ENCODE peak calls at places on chromosomes 11 and 22, in six cellular contexts. One of them, this sample, is unnamed.

GRCh38 chr22:20957691-20958440 is 9.2 kb upstream of the AIFM3 start:
- DNase-seq in fibroblast of lung: peak; percentile 8
- DNase-seq in AG04450: no peak
- DNase-seq in cardiac muscle cell: peak; percentile 52
- DNase-seq in upper lobe of right lung: peak; percentile 81
- DNase-seq in kidney: peak; percentile 76
- DNase-seq in this sample: no peak

GRCh38 chr11:107468596-107468995 is 11.0 kb upstream of the CWF19L2 start:
- DNase-seq in fibroblast of lung: peak; percentile 4
- DNase-seq in AG04450: peak; percentile 7
- DNase-seq in cardiac muscle cell: no peak
- DNase-seq in upper lobe of right lung: no peak
- DNase-seq in kidney: no peak
- DNase-seq in this sample: no peak

GRCh38 chr11:364991-365390 is 4.3 kb upstream of the B4GALNT4 start:
- DNase-seq in fibroblast of lung: no peak
- DNase-seq in AG04450: no peak
- DNase-seq in cardiac muscle cell: no peak
- DNase-seq in upper lobe of right lung: peak; percentile 56
- DNase-seq in kidney: no peak
- DNase-seq in this sample: no peak

GRCh38 chr11:95556342-95557151 is 233.0 kb downstream of the FAM76B start:
- DNase-seq in fibroblast of lung: peak; percentile 35
- DNase-seq in AG04450: peak; percentile 23
- DNase-seq in cardiac muscle cell: no peak
- DNase-seq in upper lobe of right lung: no peak
- DNase-seq in kidney: no peak
- DNase-seq in this sample: no peak

GRCh38 chr11:61766353-61766841 is 14.0 kb downstream of the MYRF start:
- DNase-seq in fibroblast of lung: peak; percentile 59
- DNase-seq in AG04450: peak; percentile 69
- DNase-seq in cardiac muscle cell: no peak
- DNase-seq in upper lobe of right lung: no peak
- DNase-seq in kidney: no peak
- DNase-seq in this sample: no peak

GRCh38 chr11:16741473-16741872 is 3.0 kb downstream of the C11orf58 start:
- DNase-seq in fibroblast of lung: no peak
- DNase-seq in AG04450: no peak
- DNase-seq in cardiac muscle cell: no peak
- DNase-seq in upper lobe of right lung: no peak
- DNase-seq in kidney: no peak
- DNase-seq in this sample: no peak

GRCh38 chr11:74689666-74690065 is 41.6 kb downstream of the CHRDL2 start:
- DNase-seq in fibroblast of lung: peak; percentile 51
- DNase-seq in AG04450: no peak
- DNase-seq in cardiac muscle cell: no peak
- DNase-seq in upper lobe of right lung: no peak
- DNase-seq in kidney: peak; percentile 6
- DNase-seq in this sample: no peak

GRCh38 chr22:50018608-50019291 is 6.2 kb upstream of the IL17REL start:
- DNase-seq in fibroblast of lung: no peak
- DNase-seq in AG04450: no peak
- DNase-seq in cardiac muscle cell: no peak
- DNase-seq in upper lobe of right lung: no peak
- DNase-seq in kidney: no peak
- DNase-seq in this sample: no peak

GRCh38 chr11:10379022-10379421 is 74.1 kb downstream of the ADM start:
- DNase-seq in fibroblast of lung: no peak
- DNase-seq in AG04450: no peak
- DNase-seq in cardiac muscle cell: peak; percentile 71
- DNase-seq in upper lobe of right lung: no peak
- DNase-seq in kidney: no peak
- DNase-seq in this sample: no peak

GRCh38 chr11:37841016-37841415 is 1243.0 kb upstream of the RAG2 start:
- DNase-seq in fibroblast of lung: peak; percentile 77
- DNase-seq in AG04450: no peak
- DNase-seq in cardiac muscle cell: no peak
- DNase-seq in upper lobe of right lung: no peak
- DNase-seq in kidney: no peak
- DNase-seq in this sample: no peak

GRCh38 chr11:124672531-124673215 is 866 bp downstream of the SIAE start:
- DNase-seq in fibroblast of lung: no peak
- DNase-seq in AG04450: no peak
- DNase-seq in cardiac muscle cell: no peak
- DNase-seq in upper lobe of right lung: no peak
- DNase-seq in kidney: no peak
- DNase-seq in this sample: no peak

GRCh38 chr22:50139843-50140415 is 30.6 kb upstream of the PANX2 start:
- DNase-seq in fibroblast of lung: no peak
- DNase-seq in AG04450: no peak
- DNase-seq in cardiac muscle cell: no peak
- DNase-seq in upper lobe of right lung: no peak
- DNase-seq in kidney: no peak
- DNase-seq in this sample: peak; percentile 24

GRCh38 chr22:20588092-20588842 is 80.9 kb downstream of the MED15 start:
- DNase-seq in fibroblast of lung: no peak
- DNase-seq in AG04450: no peak
- DNase-seq in cardiac muscle cell: no peak
- DNase-seq in upper lobe of right lung: no peak
- DNase-seq in kidney: peak; percentile 59
- DNase-seq in this sample: no peak

GRCh38 chr22:31998784-31999435 is 44.2 kb upstream of the SLC5A1 start:
- DNase-seq in fibroblast of lung: no peak
- DNase-seq in AG04450: no peak
- DNase-seq in cardiac muscle cell: no peak
- DNase-seq in upper lobe of right lung: no peak
- DNase-seq in kidney: no peak
- DNase-seq in this sample: no peak

GRCh38 chr11:66051766-66052663 is at the start of gene SF3B2:
- DNase-seq in fibroblast of lung: peak; percentile 99
- DNase-seq in AG04450: peak; percentile 96
- DNase-seq in cardiac muscle cell: peak; percentile 98
- DNase-seq in upper lobe of right lung: peak; percentile 99
- DNase-seq in kidney: peak; percentile 100
- DNase-seq in this sample: peak; percentile 98
- TF ChIP-seq CTCF in fibroblast of lung: no peak
- TF ChIP-seq CTCF in AG04450: no peak
- TF ChIP-seq CTCF in cardiac muscle cell: no peak
- TF ChIP-seq CTCF in upper lobe of right lung: peak; percentile 14
- TF ChIP-seq CTCF in kidney: no peak
- TF ChIP-seq CTCF in this sample: no peak

DNA sequence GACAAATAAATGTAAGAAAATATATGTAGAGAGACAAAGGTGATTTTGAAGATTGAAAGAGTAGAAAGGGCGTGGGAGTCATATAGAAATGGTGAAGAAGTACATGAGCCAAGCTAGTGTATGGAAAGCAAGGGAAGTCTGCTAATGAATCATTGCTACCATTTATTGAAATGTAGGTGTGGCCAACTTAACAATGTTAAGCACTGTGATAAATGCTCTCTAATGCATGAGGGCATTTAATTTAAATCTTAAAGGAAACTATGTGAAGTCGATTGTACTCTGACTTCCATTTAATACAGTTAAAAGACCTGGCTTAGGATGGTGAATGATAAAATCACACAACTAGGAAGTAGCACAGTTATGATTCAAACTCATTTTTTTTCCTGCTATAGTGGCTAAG is 219.9 kb downstream of the CASP12 start:
- DNase-seq in fibroblast of lung: no peak
- DNase-seq in AG04450: no peak
- DNase-seq in cardiac muscle cell: no peak
- DNase-seq in upper lobe of right lung: no peak
- DNase-seq in kidney: no peak
- DNase-seq in this sample: no peak
- H3K27ac ChIP-seq in fibroblast of lung: no peak overlapping the region
- H3K27ac ChIP-seq in AG04450: no peak overlapping the region
- H3K27ac ChIP-seq in cardiac muscle cell: no peak overlapping the region
- H3K27ac ChIP-seq in upper lobe of right lung: no peak overlapping the region
- H3K27ac ChIP-seq in kidney: no peak overlapping the region
- H3K27ac ChIP-seq in this sample: no peak overlapping the region

GRCh38 chr11:32434387-32435151 is 770 bp downstream of the WT1 start:
- DNase-seq in fibroblast of lung: no peak
- DNase-seq in AG04450: no peak
- DNase-seq in cardiac muscle cell: no peak
- DNase-seq in upper lobe of right lung: no peak
- DNase-seq in kidney: no peak
- DNase-seq in this sample: no peak
- H3K4me3 ChIP-seq in fibroblast of lung: no peak overlapping the region
- H3K4me3 ChIP-seq in AG04450: no peak overlapping the region
- H3K4me3 ChIP-seq in cardiac muscle cell: peak overlapping the region; percentile 22
- H3K4me3 ChIP-seq in upper lobe of right lung: peak overlapping the region; percentile 21
- H3K4me3 ChIP-seq in kidney: peak overlapping the region; percentile 56
- H3K4me3 ChIP-seq in this sample: peak overlapping the region; percentile 69

GRCh38 chr22:25148149-25148691 is 51.4 kb upstream of the CRYBB3 start:
- DNase-seq in fibroblast of lung: no peak
- DNase-seq in AG04450: no peak
- DNase-seq in cardiac muscle cell: peak; percentile 71
- DNase-seq in upper lobe of right lung: no peak
- DNase-seq in kidney: no peak
- DNase-seq in this sample: no peak
- TF ChIP-seq CTCF in fibroblast of lung: no peak
- TF ChIP-seq CTCF in AG04450: no peak
- TF ChIP-seq CTCF in cardiac muscle cell: no peak
- TF ChIP-seq CTCF in upper lobe of right lung: no peak
- TF ChIP-seq CTCF in kidney: no peak
- TF ChIP-seq CTCF in this sample: no peak

GRCh38 chr11:109034341-109034696 is 369.4 kb downstream of the DDX10 start:
- DNase-seq in fibroblast of lung: peak; percentile 92
- DNase-seq in AG04450: no peak
- DNase-seq in cardiac muscle cell: no peak
- DNase-seq in upper lobe of right lung: no peak
- DNase-seq in kidney: no peak
- DNase-seq in this sample: no peak
- H3K27ac ChIP-seq in fibroblast of lung: no peak overlapping the region
- H3K27ac ChIP-seq in AG04450: no peak overlapping the region
- H3K27ac ChIP-seq in cardiac muscle cell: no peak overlapping the region
- H3K27ac ChIP-seq in upper lobe of right lung: no peak overlapping the region
- H3K27ac ChIP-seq in kidney: no peak overlapping the region
- H3K27ac ChIP-seq in this sample: no peak overlapping the region

This sample was measured in coronary artery.